ENCODE peak calls at places on chromosomes 2 and 18, in nine cellular contexts. N, T, Z, Y, L, I, E, A and K are unnamed samples.

GRCh38 chr2:45293182-45293581 is 283.9 kb upstream of the SIX2 start:
- DNase-seq in N (no peak), T (no peak), Z (no peak), Y (no peak), L (no peak), I (no peak), E (no peak), A (no peak), K (no peak)

GRCh38 chr2:202035089-202035940 is 1.7 kb downstream of the FZD7 start:
- DNase-seq in N (peak), T (peak), Z (peak), Y (peak), L (no peak), I (no peak), E (no peak), A (peak), K (peak)

GRCh38 chr2:73013941-73014340 is 57.6 kb downstream of the SFXN5 start:
- DNase-seq in N (no peak), T (no peak), Z (no peak), Y (no peak), L (no peak), I (no peak), E (no peak), A (no peak), K (no peak)

GRCh38 chr2:240888890-240889573 is 6.9 kb downstream of the MAB21L4 start:
- DNase-seq in N (no peak), T (no peak), Z (peak), Y (peak), L (no peak), I (no peak), E (no peak), A (no peak), K (peak)

GRCh38 chr2:227164745-227165350 is 424 bp downstream of the COL4A3 start:
- DNase-seq in N (peak), T (no peak), Z (no peak), Y (peak), L (peak), I (no peak), E (peak), A (peak), K (no peak)

GRCh38 chr18:68662779-68663178 is 52.1 kb downstream of the TMX3 start:
- DNase-seq in N (no peak), T (no peak), Z (no peak), Y (no peak), L (peak), I (no peak), E (no peak), A (no peak), K (no peak)

GRCh38 chr2:218982312-218983262 is 2.4 kb downstream of the FEV start:
- DNase-seq in N (no peak), T (no peak), Z (no peak), Y (no peak), L (no peak), I (no peak), E (no peak), A (no peak), K (no peak)

GRCh38 chr2:178109813-178110212 is 2.4 kb upstream of the RBM45 start:
- DNase-seq in N (peak), T (peak), Z (no peak), Y (no peak), L (peak), I (no peak), E (peak), A (no peak), K (no peak)

GRCh38 chr2:202317080-202317859 is 51.7 kb downstream of the NOP58 start:
- DNase-seq in N (peak), T (no peak), Z (no peak), Y (peak), L (peak), I (no peak), E (no peak), A (peak), K (peak)

GRCh38 chr2:108492364-108492763 is 41.9 kb upstream of the LIMS1 start:
- DNase-seq in N (no peak), T (no peak), Z (no peak), Y (no peak), L (no peak), I (no peak), E (no peak), A (no peak), K (no peak)

GRCh38 chr2:168278424-168278888 is 31.1 kb upstream of the STK39 start:
- DNase-seq in N (no peak), T (no peak), Z (no peak), Y (no peak), L (peak), I (no peak), E (no peak), A (no peak), K (no peak)

GRCh38 chr2:9365498-9366019 is 57.8 kb downstream of the ITGB1BP1 start:
- DNase-seq in N (no peak), T (no peak), Z (no peak), Y (no peak), L (no peak), I (no peak), E (no peak), A (no peak), K (no peak)